ENCODE peak calls at places on chromosomes 12 and 14, in six cellular contexts. K is RWPE1, W is MCF 10A, P is nephron progenitor cell, F is breast epithelium, J is ELF-1. B is an unnamed sample.

GRCh38 chr12:2075558-2076195 is 22.9 kb downstream of the CACNA1C start:
- DNase-seq in K (no peak), W (no peak), P (no peak), F (no peak), J (no peak), B (no peak)

GRCh38 chr12:125132698-125133400 is 67.6 kb downstream of the AACS start:
- DNase-seq in K (no peak), W (no peak), P (no peak), F (no peak), J (no peak), B (no peak)

GRCh38 chr12:27711312-27711682 is 665 bp downstream of the MRPS35 start:
- DNase-seq in K (peak; percentile 15), W (peak; percentile 21), P (no peak), F (no peak), J (no peak), B (peak; percentile 60)

GRCh38 chr12:89390802-89391673 is 38.7 kb upstream of the DUSP6 start:
- DNase-seq in K (no peak), W (peak; percentile 67), P (no peak), F (no peak), J (no peak), B (no peak)

GRCh38 chr14:104601786-104602185 is 2.8 kb downstream of the TMEM179 start:
- DNase-seq in K (no peak), W (peak; percentile 43), P (no peak), F (no peak), J (no peak), B (no peak)

GRCh38 chr14:90521121-90521929 is 124.5 kb downstream of the CALM1 start:
- DNase-seq in K (no peak), W (peak; percentile 36), P (no peak), F (no peak), J (no peak), B (peak; percentile 63)

GRCh38 chr14:31080060-31080459 is 53.9 kb upstream of the STRN3 start:
- DNase-seq in K (peak; percentile 30), W (peak; percentile 22), P (no peak), F (no peak), J (no peak), B (no peak)

GRCh38 chr14:90757452-90757851 is 58.8 kb downstream of the TTC7B start:
- DNase-seq in K (no peak), W (no peak), P (no peak), F (no peak), J (no peak), B (no peak)

GRCh38 chr12:14936224-14936861 is 2.0 kb downstream of the ERP27 start:
- DNase-seq in K (no peak), W (no peak), P (no peak), F (no peak), J (peak; percentile 54), B (peak; percentile 95)

GRCh38 chr12:48002773-48003218 is 1.5 kb downstream of the COL2A1 start:
- DNase-seq in K (peak; percentile 35), W (no peak), P (peak; percentile 76), F (no peak), J (peak; percentile 81), B (peak; percentile 42)

GRCh38 chr12:67515679-67516363 is 132.7 kb upstream of the DYRK2 start:
- DNase-seq in K (no peak), W (no peak), P (no peak), F (no peak), J (no peak), B (peak; percentile 45)

GRCh38 chr12:29552324-29552927 is 54.9 kb upstream of the OVCH1 start:
- DNase-seq in K (peak; percentile 18), W (peak; percentile 68), P (peak; percentile 80), F (peak; percentile 58), J (peak; percentile 70), B (peak; percentile 70)

GRCh38 chr12:123106640-123107359 is 44.1 kb downstream of the PITPNM2 start:
- DNase-seq in K (no peak), W (peak; percentile 30), P (no peak), F (no peak), J (peak; percentile 49), B (no peak)

GRCh38 chr14:23513005-23513412 is 38.6 kb downstream of the ZFHX2 start:
- DNase-seq in K (no peak), W (no peak), P (no peak), F (no peak), J (no peak), B (no peak)

GRCh38 chr14:64870160-64870559 is 9.5 kb downstream of the SPTB start:
- DNase-seq in K (no peak), W (no peak), P (no peak), F (no peak), J (no peak), B (no peak)

GRCh38 chr14:99195602-99196309 is 76.2 kb downstream of the BCL11B start:
- DNase-seq in K (no peak), W (no peak), P (no peak), F (no peak), J (no peak), B (no peak)

GRCh38 chr14:99961826-99962518 is 103.2 kb upstream of the EVL start:
- DNase-seq in K (no peak), W (no peak), P (no peak), F (no peak), J (peak; percentile 88), B (no peak)

GRCh38 chr12:49342066-49342913 is 4.4 kb upstream of the DNAJC22 start:
- DNase-seq in K (no peak), W (peak; percentile 76), P (peak; percentile 93), F (no peak), J (peak; percentile 99), B (peak; percentile 99)

GRCh38 chr14:36664322-36665193 is 2.9 kb downstream of the PAX9 start:
- DNase-seq in K (no peak), W (no peak), P (no peak), F (no peak), J (no peak), B (no peak)

GRCh38 chr12:96431067-96431466 is 30.8 kb upstream of the CDK17 start:
- DNase-seq in K (no peak), W (no peak), P (no peak), F (no peak), J (peak; percentile 90), B (no peak)

GRCh38 chr14:20671597-20672283 is 12.6 kb upstream of the RNASE4 start:
- DNase-seq in K (no peak), W (no peak), P (no peak), F (no peak), J (no peak), B (no peak)

GRCh38 chr12:131586761-131587160 is 124.1 kb upstream of the SFSWAP start:
- DNase-seq in K (no peak), W (no peak), P (no peak), F (no peak), J (no peak), B (no peak)

GRCh38 chr12:111444314-111444705 is 38.6 kb downstream of the SH2B3 start:
- DNase-seq in K (no peak), W (no peak), P (no peak), F (no peak), J (no peak), B (no peak)

GRCh38 chr14:20387577-20387976 is 25.7 kb downstream of the TEP1 start:
- DNase-seq in K (no peak), W (no peak), P (no peak), F (no peak), J (peak; percentile 85), B (no peak)

GRCh38 chr12:48779869-48780268 is 9.0 kb downstream of the ADCY6 start:
- DNase-seq in K (no peak), W (no peak), P (no peak), F (no peak), J (no peak), B (no peak)

GRCh38 chr12:97335093-97335492 is 127.5 kb upstream of the RMST start:
- DNase-seq in K (no peak), W (no peak), P (no peak), F (no peak), J (no peak), B (no peak)

GRCh38 chr12:42140901-42141300 is 3.8 kb downstream of the GXYLT1 start:
- DNase-seq in K (no peak), W (peak; percentile 13), P (no peak), F (no peak), J (peak; percentile 32), B (peak; percentile 4)